ENCODE peak calls at places on chromosomes 13 and 19, in eight cellular contexts. One of them, this sample, is unnamed.

GRCh38 chr13:112721198-112722104 is 31.6 kb downstream of the ATP11A start:
- DNase-seq in gastrocnemius medialis: no peak
- DNase-seq in smooth muscle cell of the brain vasculature: no peak
- DNase-seq in body of pancreas: peak; percentile 42
- DNase-seq in stimulated activated naive B cell treated with anti-CD40 and anti-IgM and Interleukin-4, amounts not matched to agents 10 μg/mL and 1 μg/mL and 100 μg/mL, for 72 hours: no peak
- DNase-seq in progenitor cell of endocrine pancreas: no peak
- DNase-seq in GM23248: no peak
- DNase-seq in EL: no peak
- DNase-seq in this sample: no peak

GRCh38 chr19:50036905-50037304 is 11.1 kb downstream of the ZNF473 start:
- DNase-seq in gastrocnemius medialis: no peak
- DNase-seq in smooth muscle cell of the brain vasculature: no peak
- DNase-seq in body of pancreas: no peak
- DNase-seq in stimulated activated naive B cell treated with anti-CD40 and anti-IgM and Interleukin-4, amounts not matched to agents 10 μg/mL and 1 μg/mL and 100 μg/mL, for 72 hours: no peak
- DNase-seq in progenitor cell of endocrine pancreas: no peak
- DNase-seq in GM23248: no peak
- DNase-seq in EL: no peak
- DNase-seq in this sample: no peak

GRCh38 chr19:35704218-35704617 is at the start of gene ZBTB32:
- DNase-seq in gastrocnemius medialis: no peak
- DNase-seq in smooth muscle cell of the brain vasculature: no peak
- DNase-seq in body of pancreas: no peak
- DNase-seq in stimulated activated naive B cell treated with anti-CD40 and anti-IgM and Interleukin-4, amounts not matched to agents 10 μg/mL and 1 μg/mL and 100 μg/mL, for 72 hours: no peak
- DNase-seq in progenitor cell of endocrine pancreas: peak; percentile 41
- DNase-seq in GM23248: peak; percentile 74
- DNase-seq in EL: peak; percentile 26
- DNase-seq in this sample: no peak

GRCh38 chr19:46787331-46788100 is 878 bp downstream of the SLC1A5 start:
- DNase-seq in gastrocnemius medialis: peak; percentile 16
- DNase-seq in smooth muscle cell of the brain vasculature: no peak
- DNase-seq in body of pancreas: peak; percentile 37
- DNase-seq in stimulated activated naive B cell treated with anti-CD40 and anti-IgM and Interleukin-4, amounts not matched to agents 10 μg/mL and 1 μg/mL and 100 μg/mL, for 72 hours: peak; percentile 35
- DNase-seq in progenitor cell of endocrine pancreas: peak; percentile 27
- DNase-seq in GM23248: peak; percentile 84
- DNase-seq in EL: peak; percentile 78
- DNase-seq in this sample: peak; percentile 85

GRCh38 chr19:33055718-33056117 is 9.0 kb downstream of the RHPN2 start:
- DNase-seq in gastrocnemius medialis: no peak
- DNase-seq in smooth muscle cell of the brain vasculature: no peak
- DNase-seq in body of pancreas: no peak
- DNase-seq in stimulated activated naive B cell treated with anti-CD40 and anti-IgM and Interleukin-4, amounts not matched to agents 10 μg/mL and 1 μg/mL and 100 μg/mL, for 72 hours: no peak
- DNase-seq in progenitor cell of endocrine pancreas: no peak
- DNase-seq in GM23248: peak; percentile 69
- DNase-seq in EL: no peak
- DNase-seq in this sample: no peak

GRCh38 chr13:46668302-46668720 is 115.3 kb downstream of the LRCH1 start:
- DNase-seq in gastrocnemius medialis: peak; percentile 12
- DNase-seq in smooth muscle cell of the brain vasculature: peak; percentile 51
- DNase-seq in body of pancreas: peak; percentile 47
- DNase-seq in stimulated activated naive B cell treated with anti-CD40 and anti-IgM and Interleukin-4, amounts not matched to agents 10 μg/mL and 1 μg/mL and 100 μg/mL, for 72 hours: no peak
- DNase-seq in progenitor cell of endocrine pancreas: no peak
- DNase-seq in GM23248: peak; percentile 91
- DNase-seq in EL: peak; percentile 87
- DNase-seq in this sample: peak; percentile 45

GRCh38 chr13:72164811-72165210 is 297.8 kb upstream of the DACH1 start:
- DNase-seq in gastrocnemius medialis: no peak
- DNase-seq in smooth muscle cell of the brain vasculature: no peak
- DNase-seq in body of pancreas: no peak
- DNase-seq in stimulated activated naive B cell treated with anti-CD40 and anti-IgM and Interleukin-4, amounts not matched to agents 10 μg/mL and 1 μg/mL and 100 μg/mL, for 72 hours: no peak
- DNase-seq in progenitor cell of endocrine pancreas: no peak
- DNase-seq in GM23248: no peak
- DNase-seq in EL: no peak
- DNase-seq in this sample: no peak

GRCh38 chr19:18203408-18203862 is 407 bp downstream of the RAB3A start:
- DNase-seq in gastrocnemius medialis: no peak
- DNase-seq in smooth muscle cell of the brain vasculature: no peak
- DNase-seq in body of pancreas: peak; percentile 43
- DNase-seq in stimulated activated naive B cell treated with anti-CD40 and anti-IgM and Interleukin-4, amounts not matched to agents 10 μg/mL and 1 μg/mL and 100 μg/mL, for 72 hours: no peak
- DNase-seq in progenitor cell of endocrine pancreas: no peak
- DNase-seq in GM23248: peak; percentile 55
- DNase-seq in EL: no peak
- DNase-seq in this sample: peak; percentile 36

GRCh38 chr13:113882266-113882627 is 18.4 kb upstream of the GAS6 start:
- DNase-seq in gastrocnemius medialis: peak; percentile 40
- DNase-seq in smooth muscle cell of the brain vasculature: no peak
- DNase-seq in body of pancreas: peak; percentile 52
- DNase-seq in stimulated activated naive B cell treated with anti-CD40 and anti-IgM and Interleukin-4, amounts not matched to agents 10 μg/mL and 1 μg/mL and 100 μg/mL, for 72 hours: no peak
- DNase-seq in progenitor cell of endocrine pancreas: no peak
- DNase-seq in GM23248: no peak
- DNase-seq in EL: no peak
- DNase-seq in this sample: peak; percentile 88

GRCh38 chr19:44597131-44597491 is 16.3 kb upstream of the IGSF23 start:
- DNase-seq in gastrocnemius medialis: no peak
- DNase-seq in smooth muscle cell of the brain vasculature: no peak
- DNase-seq in body of pancreas: no peak
- DNase-seq in stimulated activated naive B cell treated with anti-CD40 and anti-IgM and Interleukin-4, amounts not matched to agents 10 μg/mL and 1 μg/mL and 100 μg/mL, for 72 hours: no peak
- DNase-seq in progenitor cell of endocrine pancreas: no peak
- DNase-seq in GM23248: no peak
- DNase-seq in EL: no peak
- DNase-seq in this sample: no peak

GRCh38 chr19:3821857-3822364 is 35.7 kb upstream of the MATK start:
- DNase-seq in gastrocnemius medialis: no peak
- DNase-seq in smooth muscle cell of the brain vasculature: no peak
- DNase-seq in body of pancreas: peak; percentile 64
- DNase-seq in stimulated activated naive B cell treated with anti-CD40 and anti-IgM and Interleukin-4, amounts not matched to agents 10 μg/mL and 1 μg/mL and 100 μg/mL, for 72 hours: peak; percentile 76
- DNase-seq in progenitor cell of endocrine pancreas: peak; percentile 64
- DNase-seq in GM23248: peak; percentile 53
- DNase-seq in EL: peak; percentile 37
- DNase-seq in this sample: no peak

GRCh38 chr19:11046608-11047354 is 42.5 kb upstream of the LDLR start:
- DNase-seq in gastrocnemius medialis: no peak
- DNase-seq in smooth muscle cell of the brain vasculature: no peak
- DNase-seq in body of pancreas: no peak
- DNase-seq in stimulated activated naive B cell treated with anti-CD40 and anti-IgM and Interleukin-4, amounts not matched to agents 10 μg/mL and 1 μg/mL and 100 μg/mL, for 72 hours: peak; percentile 27
- DNase-seq in progenitor cell of endocrine pancreas: no peak
- DNase-seq in GM23248: no peak
- DNase-seq in EL: no peak
- DNase-seq in this sample: no peak

GRCh38 chr19:19342086-19343015 is 21.7 kb downstream of the MAU2 start:
- DNase-seq in gastrocnemius medialis: no peak
- DNase-seq in smooth muscle cell of the brain vasculature: no peak
- DNase-seq in body of pancreas: peak; percentile 74
- DNase-seq in stimulated activated naive B cell treated with anti-CD40 and anti-IgM and Interleukin-4, amounts not matched to agents 10 μg/mL and 1 μg/mL and 100 μg/mL, for 72 hours: no peak
- DNase-seq in progenitor cell of endocrine pancreas: peak; percentile 82
- DNase-seq in GM23248: peak; percentile 56
- DNase-seq in EL: peak; percentile 46
- DNase-seq in this sample: no peak

GRCh38 chr13:114065926-114066774 is 66.3 kb downstream of the RASA3 start:
- DNase-seq in gastrocnemius medialis: no peak
- DNase-seq in smooth muscle cell of the brain vasculature: no peak
- DNase-seq in body of pancreas: no peak
- DNase-seq in stimulated activated naive B cell treated with anti-CD40 and anti-IgM and Interleukin-4, amounts not matched to agents 10 μg/mL and 1 μg/mL and 100 μg/mL, for 72 hours: no peak
- DNase-seq in progenitor cell of endocrine pancreas: no peak
- DNase-seq in GM23248: peak; percentile 51
- DNase-seq in EL: no peak
- DNase-seq in this sample: no peak

GRCh38 chr13:73299787-73300186 is 241.0 kb downstream of the KLF5 start:
- DNase-seq in gastrocnemius medialis: no peak
- DNase-seq in smooth muscle cell of the brain vasculature: no peak
- DNase-seq in body of pancreas: no peak
- DNase-seq in stimulated activated naive B cell treated with anti-CD40 and anti-IgM and Interleukin-4, amounts not matched to agents 10 μg/mL and 1 μg/mL and 100 μg/mL, for 72 hours: no peak
- DNase-seq in progenitor cell of endocrine pancreas: no peak
- DNase-seq in GM23248: no peak
- DNase-seq in EL: no peak
- DNase-seq in this sample: no peak

This sample was measured in tibial artery.